ENCODE peak calls at places on chromosomes 7 and 10, in five cellular contexts. G is GM23248, P is H9, A is IMR-90, R is SK-N-SH. V is an unnamed sample.

GRCh38 chr10:74991435-74991834 is 120.0 kb upstream of the SAMD8 start:
- DNase-seq in G (peak; percentile 45), P (no peak), A (no peak), R (peak; percentile 17), V (peak; percentile 50)

GRCh38 chr7:33905389-33906032 is at the start of gene BMPER:
- DNase-seq in G (peak; percentile 85), P (peak; percentile 82), A (peak; percentile 19), R (peak; percentile 79), V (peak; percentile 89)

GRCh38 chr10:61159253-61159652 is 215.3 kb upstream of the RHOBTB1 start:
- DNase-seq in G (peak; percentile 63), P (no peak), A (peak; percentile 43), R (no peak), V (no peak)

GRCh38 chr7:11579141-11579540 is 252.9 kb downstream of the THSD7A start:
- DNase-seq in G (no peak), P (no peak), A (no peak), R (no peak), V (no peak)

GRCh38 chr10:89576022-89576421 is 40.6 kb upstream of the SLC16A12 start:
- DNase-seq in G (no peak), P (no peak), A (no peak), R (no peak), V (no peak)

GRCh38 chr7:105399043-105399725 is 10.5 kb upstream of the SRPK2 start:
- DNase-seq in G (peak; percentile 53), P (no peak), A (peak; percentile 52), R (peak; percentile 51), V (no peak)

GRCh38 chr7:100434297-100435144 is 1.8 kb downstream of the PPP1R35 start:
- DNase-seq in G (no peak), P (no peak), A (no peak), R (no peak), V (no peak)

GRCh38 chr10:8583096-8583495 is 528.6 kb downstream of the GATA3 start:
- DNase-seq in G (no peak), P (no peak), A (no peak), R (no peak), V (no peak)

GRCh38 chr10:48708144-48708543 is 23.5 kb downstream of the WDFY4 start:
- DNase-seq in G (peak; percentile 3), P (no peak), A (peak; percentile 25), R (no peak), V (no peak)

GRCh38 chr7:95427914-95428516 is 6.8 kb downstream of the PON2 start:
- DNase-seq in G (no peak), P (no peak), A (no peak), R (no peak), V (peak; percentile 28)

GRCh38 chr10:126598009-126598408 is 72.5 kb downstream of the C10orf90 start:
- DNase-seq in G (peak; percentile 67), P (peak; percentile 74), A (peak; percentile 27), R (peak; percentile 43), V (peak; percentile 66)

GRCh38 chr7:36075561-36075960 is 77.5 kb upstream of the EEPD1 start:
- DNase-seq in G (no peak), P (no peak), A (no peak), R (no peak), V (peak; percentile 13)

GRCh38 chr7:115618676-115619075 is 411.9 kb downstream of the TFEC start:
- DNase-seq in G (peak; percentile 23), P (no peak), A (peak; percentile 96), R (no peak), V (no peak)

GRCh38 chr10:84524435-84524834 is 196.0 kb downstream of the CCSER2 start:
- DNase-seq in G (no peak), P (no peak), A (no peak), R (no peak), V (no peak)

GRCh38 chr10:18223898-18224297 is 83.7 kb downstream of the CACNB2 start:
- DNase-seq in G (no peak), P (no peak), A (no peak), R (no peak), V (no peak)

GRCh38 chr10:5783300-5783699 is 29.9 kb downstream of the GDI2 start:
- DNase-seq in G (no peak), P (no peak), A (no peak), R (no peak), V (no peak)

GRCh38 chr10:126270116-126270515 is 118.2 kb downstream of the ADAM12 start:
- DNase-seq in G (peak; percentile 80), P (no peak), A (peak; percentile 84), R (no peak), V (no peak)

GRCh38 chr7:50868426-50869100 is 85.9 kb upstream of the GRB10 start:
- DNase-seq in G (peak; percentile 34), P (no peak), A (peak; percentile 15), R (no peak), V (no peak)

GRCh38 chr10:412109-412508 is 276.9 kb downstream of the ZMYND11 start:
- DNase-seq in G (no peak), P (no peak), A (no peak), R (no peak), V (no peak)

GRCh38 chr10:79459243-79459642 is 13.8 kb upstream of the ZCCHC24 start:
- DNase-seq in G (no peak), P (no peak), A (no peak), R (no peak), V (no peak)

GRCh38 chr7:24472093-24472492 is 101.2 kb upstream of the PALS2 start:
- DNase-seq in G (no peak), P (no peak), A (peak; percentile 40), R (no peak), V (no peak)

GRCh38 chr7:155621418-155621980 is 23.0 kb upstream of the RBM33 start:
- DNase-seq in G (no peak), P (no peak), A (no peak), R (no peak), V (no peak)

GRCh38 chr10:53453196-53453595 is 680.6 kb upstream of the MBL2 start:
- DNase-seq in G (no peak), P (no peak), A (no peak), R (peak; percentile 10), V (peak; percentile 37)

GRCh38 chr10:127892743-127893142 is at the start of gene CLRN3:
- DNase-seq in G (no peak), P (no peak), A (no peak), R (no peak), V (no peak)

GRCh38 chr7:7424151-7424873 is 111.4 kb downstream of the COL28A1 start:
- DNase-seq in G (peak; percentile 85), P (peak; percentile 61), A (peak; percentile 67), R (peak; percentile 62), V (peak; percentile 80)

GRCh38 chr10:23046032-23046431 is 49.3 kb upstream of the MSRB2 start:
- DNase-seq in G (no peak), P (no peak), A (no peak), R (no peak), V (no peak)

GRCh38 chr7:140625908-140626868 is 14.4 kb downstream of the DENND2A start:
- DNase-seq in G (peak; percentile 88), P (peak; percentile 94), A (peak; percentile 100), R (peak; percentile 69), V (peak; percentile 48)
- H3K4me2 ChIP-seq in G (peak overlapping the region; percentile 39), P (no peak overlapping the region), A (peak overlapping the region; percentile 0), R (peak overlapping the region; percentile 51), V (peak overlapping the region; percentile 42)

DNA sequence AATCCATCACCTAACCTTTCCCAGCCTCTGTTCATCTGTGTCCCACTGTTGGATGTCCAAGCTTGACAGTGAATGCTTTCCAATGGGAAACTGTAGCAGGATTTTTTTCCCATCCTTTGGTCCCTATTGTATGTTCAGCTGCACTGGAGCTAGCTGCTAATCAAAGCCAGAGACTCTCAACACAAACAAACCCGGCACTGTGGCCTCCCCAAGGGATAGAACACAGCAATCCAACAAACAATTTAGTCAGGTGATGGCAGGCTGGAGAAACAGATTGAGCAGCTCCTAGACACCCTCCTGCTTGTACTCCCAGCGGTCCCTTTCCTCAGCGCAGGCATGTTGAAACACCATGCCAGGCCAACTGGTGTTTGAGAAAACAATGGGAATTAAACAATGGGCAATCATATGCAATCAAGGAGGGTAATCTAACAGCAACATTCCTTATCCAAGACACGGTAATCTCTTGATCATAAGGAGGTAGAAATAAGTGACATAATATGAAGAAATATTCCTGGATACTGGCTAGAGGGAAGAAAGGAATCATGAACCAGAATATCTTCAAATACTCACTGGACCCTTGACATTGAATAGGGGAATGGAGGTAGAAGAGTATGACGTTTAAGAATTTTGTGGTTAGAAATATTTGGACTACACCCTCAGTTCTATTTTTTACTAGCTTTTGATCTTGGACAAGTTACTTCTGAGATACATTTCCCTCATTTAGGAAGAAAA is 15.0 kb downstream of the PTN start:
- DNase-seq in G (no peak), P (no peak), A (peak; percentile 53), R (no peak), V (peak; percentile 22)
- H2AFZ ChIP-seq in G (no peak overlapping the region), P (no peak overlapping the region), A (no peak overlapping the region), R (no peak overlapping the region), V (no peak overlapping the region)

GRCh38 chr7:158569858-158570239 is 17.8 kb downstream of the PTPRN2 start:
- DNase-seq in G (no peak), P (no peak), A (no peak), R (no peak), V (no peak)
- H3K4me2 ChIP-seq in G (no peak overlapping the region), P (no peak overlapping the region), A (no peak overlapping the region), R (no peak overlapping the region), V (peak overlapping the region; percentile 22)

DNA sequence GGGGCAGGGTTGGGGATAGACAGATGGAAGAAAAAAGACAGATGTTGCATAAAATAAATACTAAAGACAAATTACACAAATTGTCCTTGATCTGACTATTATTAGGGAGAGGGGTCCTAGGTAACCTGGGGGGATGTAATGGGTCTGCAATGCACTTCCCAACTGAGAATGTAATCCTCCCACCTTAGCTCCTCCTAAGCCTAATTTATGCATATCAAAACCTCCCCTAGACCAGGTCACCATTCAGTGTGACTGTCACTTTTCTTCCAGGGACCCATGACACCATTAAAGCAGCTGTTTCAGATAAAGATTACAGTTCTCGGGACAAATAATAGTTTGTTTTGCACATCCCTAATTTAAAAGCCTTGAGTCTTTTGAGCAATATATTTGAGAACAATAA is 133.9 kb upstream of the FEZF1 start:
- DNase-seq in G (no peak), P (no peak), A (no peak), R (no peak), V (peak; percentile 54)
- H2AFZ ChIP-seq in G (no peak overlapping the region), P (no peak overlapping the region), A (no peak overlapping the region), R (no peak overlapping the region), V (no peak overlapping the region)

DNA sequence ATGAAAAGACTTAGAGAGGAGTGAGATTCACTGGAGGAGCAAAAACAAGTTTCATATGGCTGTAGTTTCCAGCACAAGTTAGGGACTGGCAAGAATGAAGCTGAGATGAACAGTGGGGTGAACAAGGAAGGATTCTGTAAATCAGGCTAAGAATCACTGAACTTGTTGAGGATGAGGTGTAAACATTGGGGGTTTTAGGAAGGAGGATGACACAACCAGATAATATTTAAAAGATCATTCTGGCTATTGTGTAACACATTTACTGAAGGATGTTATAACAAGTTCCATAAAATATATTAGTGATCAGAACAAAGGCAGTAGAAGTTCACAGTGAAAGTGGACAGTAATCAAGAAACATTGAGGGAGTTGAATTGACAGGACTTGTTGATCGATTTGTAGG is 68.9 kb downstream of the CD36 start:
- DNase-seq in G (peak; percentile 39), P (no peak), A (peak; percentile 52), R (no peak), V (no peak)
- H3K4me2 ChIP-seq in G (peak overlapping the region; percentile 24), P (no peak overlapping the region), A (peak overlapping the region; percentile 10), R (no peak overlapping the region), V (no peak overlapping the region)

DNA sequence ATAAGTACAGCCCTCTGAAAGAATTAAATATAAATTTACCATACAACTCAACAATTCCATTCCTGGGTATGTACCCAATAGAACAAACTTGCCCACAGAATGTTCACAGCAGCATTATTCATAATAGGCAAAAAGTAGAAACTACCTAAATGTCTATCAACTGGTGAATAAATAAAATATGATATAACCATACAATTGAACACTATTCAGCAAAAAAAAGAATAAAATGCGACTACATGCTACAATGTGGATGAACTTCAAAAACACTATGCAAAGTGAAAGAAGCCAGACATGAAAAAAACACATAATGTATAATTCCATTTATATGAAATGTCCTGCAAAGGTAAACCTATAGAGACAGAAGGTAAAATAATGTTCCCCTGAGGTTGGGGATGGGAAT is 2.0 kb upstream of the CPN1 start:
- DNase-seq in G (no peak), P (no peak), A (no peak), R (no peak), V (no peak)
- H2AFZ ChIP-seq in G (no peak overlapping the region), P (no peak overlapping the region), A (no peak overlapping the region), R (no peak overlapping the region), V (no peak overlapping the region)

V was measured in neural progenitor cell.